ENCODE peak calls at places on chromosomes 1 and 21, in ten cellular contexts. X, E, I, G, O, J, F, U, D and K are unnamed samples.

GRCh38 chr21:38957575-38958340 is 152.0 kb downstream of the ETS2 start:
- DNase-seq in X (no peak), E (no peak), I (no peak), G (no peak), O (no peak), J (no peak), F (no peak), U (no peak), D (no peak), K (no peak)

GRCh38 chr1:161487483-161487827 is 17.8 kb upstream of the FCGR2A start:
- DNase-seq in X (no peak), E (no peak), I (no peak), G (peak; percentile 34), O (peak; percentile 72), J (no peak), F (no peak), U (no peak), D (no peak), K (no peak)

GRCh38 chr21:31394309-31394708 is 50.2 kb upstream of the TIAM1 start:
- DNase-seq in X (no peak), E (no peak), I (no peak), G (no peak), O (no peak), J (no peak), F (no peak), U (no peak), D (no peak), K (no peak)

GRCh38 chr1:60921175-60921574 is 161.2 kb upstream of the NFIA start:
- DNase-seq in X (no peak), E (no peak), I (no peak), G (no peak), O (no peak), J (no peak), F (no peak), U (no peak), D (no peak), K (no peak)

GRCh38 chr1:18302788-18303413 is 177.8 kb upstream of the KLHDC7A start:
- DNase-seq in X (no peak), E (no peak), I (no peak), G (no peak), O (no peak), J (no peak), F (no peak), U (no peak), D (no peak), K (no peak)

GRCh38 chr1:94872771-94873495 is 52.8 kb downstream of the SLC44A3 start:
- DNase-seq in X (no peak), E (no peak), I (no peak), G (no peak), O (no peak), J (no peak), F (no peak), U (no peak), D (no peak), K (no peak)

GRCh38 chr1:200041337-200042118 is 14.0 kb downstream of the NR5A2 start:
- DNase-seq in X (no peak), E (no peak), I (no peak), G (no peak), O (no peak), J (no peak), F (no peak), U (peak; percentile 52), D (no peak), K (no peak)

GRCh38 chr1:19047373-19047772 is 90.9 kb upstream of the IFFO2 start:
- DNase-seq in X (no peak), E (no peak), I (no peak), G (no peak), O (no peak), J (no peak), F (no peak), U (no peak), D (no peak), K (peak; percentile 31)

GRCh38 chr21:32604484-32604883 is 7.7 kb downstream of the CFAP298 start:
- DNase-seq in X (no peak), E (no peak), I (no peak), G (no peak), O (no peak), J (no peak), F (no peak), U (no peak), D (no peak), K (no peak)

GRCh38 chr1:46174448-46175231 is at the start of gene TSPAN1:
- DNase-seq in X (no peak), E (peak; percentile 46), I (no peak), G (no peak), O (peak; percentile 18), J (peak; percentile 61), F (no peak), U (no peak), D (peak; percentile 74), K (no peak)

GRCh38 chr1:17629460-17629859 is 90.0 kb downstream of the ARHGEF10L start:
- DNase-seq in X (no peak), E (no peak), I (no peak), G (no peak), O (no peak), J (no peak), F (no peak), U (no peak), D (no peak), K (no peak)

DNA sequence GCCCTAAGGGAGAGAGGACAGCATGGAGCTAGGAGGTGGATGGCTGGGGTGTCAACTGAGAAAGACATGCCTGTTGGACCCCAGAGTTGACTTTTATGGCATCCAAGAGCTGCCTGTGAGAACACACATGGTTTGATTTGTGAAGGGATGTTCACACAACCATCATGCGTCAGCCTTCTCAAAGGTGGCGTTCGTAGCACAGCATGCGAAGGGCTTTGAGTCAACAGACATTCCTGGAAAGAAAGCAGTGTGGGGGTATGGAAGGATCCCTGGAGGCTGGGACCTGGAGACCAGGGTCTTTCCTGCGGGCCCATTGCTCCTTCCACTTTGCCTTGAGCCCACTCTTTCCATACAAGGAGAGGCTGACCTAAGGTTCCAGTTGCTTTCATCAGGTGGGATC is 6.4 kb upstream of the WNT3A start:
- DNase-seq in X (no peak), E (no peak), I (no peak), G (no peak), O (no peak), J (peak; percentile 3), F (no peak), U (no peak), D (peak; percentile 40), K (no peak)
- H3K27me3 ChIP-seq in X (peaks cover 31% of the 10 kb centered on the region), E (peaks cover 14% of the 10 kb centered on the region), I (peaks cover 10% of the 10 kb centered on the region), G (peaks cover 43% of the 10 kb centered on the region), O (peaks cover 41% of the 10 kb centered on the region), J (peaks cover 65% of the 10 kb centered on the region), F (no peaks in the 10 kb centered on the region), U (peaks cover 10% of the 10 kb centered on the region), D (peaks cover 39% of the 10 kb centered on the region), K (peaks cover 33% of the 10 kb centered on the region)

GRCh38 chr21:46046471-46046870 is 51.4 kb upstream of the COL6A2 start:
- DNase-seq in X (no peak), E (peak; percentile 33), I (peak; percentile 45), G (no peak), O (no peak), J (no peak), F (no peak), U (no peak), D (peak; percentile 60), K (no peak)
- TF ChIP-seq CTCF in X (no peak), E (no peak), I (no peak), G (no peak), O (no peak), J (no peak), F (no peak), U (no peak), D (no peak), K (no peak)

GRCh38 chr1:53535226-53535625 is 76.0 kb downstream of the DMRTB1 start:
- DNase-seq in X (no peak), E (no peak), I (no peak), G (no peak), O (no peak), J (no peak), F (no peak), U (no peak), D (no peak), K (no peak)

GRCh38 chr1:53539711-53540603 is 80.8 kb downstream of the DMRTB1 start:
- DNase-seq in X (no peak), E (no peak), I (no peak), G (no peak), O (no peak), J (no peak), F (no peak), U (peak; percentile 34), D (no peak), K (no peak)

GRCh38 chr1:53539226-53539625 is 80.0 kb downstream of the DMRTB1 start:
- DNase-seq in X (no peak), E (no peak), I (no peak), G (no peak), O (no peak), J (no peak), F (no peak), U (no peak), D (no peak), K (no peak)

GRCh38 chr1:53535846-53536245 is 76.6 kb downstream of the DMRTB1 start:
- DNase-seq in X (no peak), E (no peak), I (no peak), G (no peak), O (no peak), J (no peak), F (no peak), U (no peak), D (no peak), K (no peak)

DNA sequence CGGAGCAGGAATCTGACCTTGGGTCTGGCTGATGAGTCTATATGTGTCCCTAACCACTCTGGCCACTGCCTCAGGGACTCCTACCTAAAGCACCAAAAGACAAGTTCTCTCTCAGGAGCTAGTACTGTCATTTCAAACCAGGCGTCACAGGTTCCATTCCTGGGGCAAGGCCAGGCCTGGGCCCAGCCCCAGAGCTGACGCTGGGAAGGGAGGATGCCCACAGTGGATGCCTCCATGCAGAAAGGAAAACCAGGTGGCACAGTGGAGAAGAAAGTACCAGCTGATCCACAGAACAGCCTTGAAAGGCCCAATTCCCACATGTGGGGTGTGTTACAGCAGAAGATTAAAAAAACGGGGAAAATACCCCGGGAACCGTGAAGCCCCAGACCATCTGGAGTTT is 77.4 kb downstream of the DMRTB1 start:
- DNase-seq in X (no peak), E (no peak), I (no peak), G (no peak), O (no peak), J (no peak), F (no peak), U (no peak), D (no peak), K (no peak)
- H3K4me3 ChIP-seq in X (no peak overlapping the region), E (no peak overlapping the region), I (no peak overlapping the region), G (no peak overlapping the region), O (no peak overlapping the region), J (no peak overlapping the region), F (no peak overlapping the region), U (no peak overlapping the region), D (no peak overlapping the region), K (no peak overlapping the region)

DNA sequence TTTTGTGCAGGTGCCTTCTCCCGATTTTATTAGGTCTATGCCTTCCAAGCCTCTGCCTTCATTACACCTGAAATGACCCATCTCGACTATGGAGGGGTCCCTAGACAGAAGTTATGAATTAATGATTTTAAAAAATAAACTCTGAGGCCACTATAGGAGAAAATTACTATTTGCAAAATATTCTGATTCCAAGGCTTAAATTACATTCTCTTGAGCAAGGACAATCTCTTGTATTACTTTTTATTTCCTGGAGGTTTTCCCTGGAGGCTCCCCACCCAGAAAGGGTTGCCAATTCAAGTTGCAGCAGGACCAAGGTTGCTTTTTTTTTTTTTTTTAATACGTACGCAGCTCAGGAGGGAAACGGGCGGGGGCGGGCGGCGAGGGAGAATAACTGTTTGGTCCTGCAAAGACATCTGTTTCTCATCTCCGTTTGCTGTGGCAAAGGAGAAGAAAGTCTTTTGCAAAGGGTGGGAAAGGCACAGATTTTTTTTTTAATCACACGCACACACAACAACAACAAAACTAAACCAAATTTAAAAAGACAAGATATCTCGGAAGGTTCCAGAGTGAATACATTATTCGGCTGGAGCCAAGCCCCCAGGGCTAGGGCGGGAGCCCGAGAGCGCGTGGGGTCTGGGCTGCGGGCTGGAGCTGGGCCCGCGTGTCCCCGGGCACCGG is 611 bp upstream of the SERTAD4 start:
- DNase-seq in X (no peak), E (no peak), I (no peak), G (no peak), O (peak; percentile 73), J (no peak), F (no peak), U (no peak), D (no peak), K (no peak)
- H3K27me3 ChIP-seq in X (peaks cover 3% of the 10 kb centered on the region), E (peaks cover 7% of the 10 kb centered on the region), I (peaks cover 9% of the 10 kb centered on the region), G (no peaks in the 10 kb centered on the region), O (peaks cover 64% of the 10 kb centered on the region), J (peaks cover 40% of the 10 kb centered on the region), F (peaks cover 1% of the 10 kb centered on the region), U (peaks cover 5% of the 10 kb centered on the region), D (no peaks in the 10 kb centered on the region), K (peaks cover 3% of the 10 kb centered on the region)